ENCODE peak calls at places on chromosomes 3 and 15, in six cellular contexts. H, C, Q, Y, T and G are unnamed samples.

GRCh38 chr3:160707187-160707789 is 30.3 kb downstream of the ARL14 start:
- DNase-seq in H (peak), C (no peak), Q (peak), Y (peak), T (no peak), G (peak)

GRCh38 chr15:39472661-39473657 is 107.9 kb upstream of the THBS1 start:
- DNase-seq in H (peak), C (peak), Q (peak), Y (no peak), T (peak), G (no peak)

GRCh38 chr3:181358555-181358954 is 353.2 kb upstream of the SOX2 start:
- DNase-seq in H (no peak), C (no peak), Q (no peak), Y (no peak), T (no peak), G (no peak)

GRCh38 chr3:194711913-194712312 is 26.2 kb downstream of the FAM43A start:
- DNase-seq in H (peak), C (no peak), Q (peak), Y (no peak), T (peak), G (no peak)

GRCh38 chr3:38157117-38157516 is 8.2 kb upstream of the OXSR1 start:
- DNase-seq in H (no peak), C (no peak), Q (no peak), Y (no peak), T (no peak), G (no peak)

GRCh38 chr15:94083467-94083991 is 147.8 kb upstream of the MCTP2 start:
- DNase-seq in H (peak), C (no peak), Q (no peak), Y (no peak), T (no peak), G (no peak)

GRCh38 chr3:84983490-84983889 is 24.7 kb downstream of the CADM2 start:
- DNase-seq in H (no peak), C (no peak), Q (no peak), Y (no peak), T (no peak), G (no peak)

GRCh38 chr3:72977060-72977459 is 19.6 kb upstream of the PPP4R2 start:
- DNase-seq in H (peak), C (no peak), Q (no peak), Y (no peak), T (no peak), G (peak)

GRCh38 chr15:34793071-34793470 is 2.3 kb downstream of the ACTC1 start:
- DNase-seq in H (no peak), C (no peak), Q (no peak), Y (no peak), T (no peak), G (no peak)

GRCh38 chr15:34793901-34794300 is 1.4 kb downstream of the ACTC1 start:
- DNase-seq in H (no peak), C (no peak), Q (no peak), Y (no peak), T (peak), G (no peak)

GRCh38 chr15:34796847-34797246 is 1.5 kb upstream of the ACTC1 start:
- DNase-seq in H (no peak), C (no peak), Q (no peak), Y (no peak), T (no peak), G (no peak)

GRCh38 chr15:34794590-34795206 is 651 bp downstream of the ACTC1 start:
- DNase-seq in H (no peak), C (no peak), Q (no peak), Y (no peak), T (no peak), G (peak)

GRCh38 chr15:34795267-34796081 is at the start of gene ACTC1:
- DNase-seq in H (peak), C (peak), Q (no peak), Y (no peak), T (peak), G (peak)
- TF ChIP-seq CTCF in H (no peak), C (no peak), Q (no peak), Y (no peak), T (peak), G (no peak)

GRCh38 chr15:90619468-90619867 is 89.7 kb downstream of the CRTC3 start:
- DNase-seq in H (no peak), C (no peak), Q (no peak), Y (no peak), T (no peak), G (no peak)
- TF ChIP-seq CTCF in H (no peak), C (no peak), Q (no peak), Y (no peak), T (no peak), G (no peak)

GRCh38 chr3:29202368-29202767 is 78.5 kb upstream of the RBMS3 start:
- DNase-seq in H (peak), C (no peak), Q (no peak), Y (no peak), T (no peak), G (no peak)
- TF ChIP-seq CTCF in H (no peak), C (no peak), Q (no peak), Y (no peak), T (no peak), G (no peak)

GRCh38 chr3:32733631-32734229 is 48.7 kb downstream of the CNOT10 start:
- DNase-seq in H (peak), C (no peak), Q (peak), Y (no peak), T (no peak), G (peak)
- TF ChIP-seq CTCF in H (peak), C (peak), Q (peak), Y (peak), T (peak), G (peak)

GRCh38 chr15:80991446-80991845 is 1.8 kb upstream of the MESD start:
- DNase-seq in H (peak), C (peak), Q (no peak), Y (peak), T (peak), G (no peak)
- TF ChIP-seq CTCF in H (peak), C (peak), Q (peak), Y (no peak), T (no peak), G (no peak)

DNA sequence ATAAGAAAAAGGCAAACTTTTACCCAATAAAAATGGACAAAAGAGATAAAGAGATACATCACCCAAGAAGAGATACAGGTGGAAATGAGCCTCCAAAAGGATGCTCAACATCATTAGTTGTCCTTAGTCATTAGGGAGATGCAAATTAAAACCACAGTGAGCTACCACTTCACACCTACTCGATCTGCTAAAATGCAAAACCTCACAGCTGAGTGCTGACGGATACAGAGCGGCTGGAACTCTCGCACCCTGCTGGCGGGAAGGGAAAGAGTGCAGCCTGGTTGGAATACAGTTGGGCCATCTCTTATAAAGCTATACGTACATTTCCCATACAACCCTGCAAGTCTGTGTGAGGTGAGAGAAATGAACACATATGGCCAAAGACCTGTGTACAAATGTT is 78.5 kb upstream of the PRR20G start:
- DNase-seq in H (no peak), C (no peak), Q (no peak), Y (no peak), T (no peak), G (no peak)
- TF ChIP-seq CTCF in H (no peak), C (no peak), Q (peak), Y (no peak), T (no peak), G (no peak)

DNA sequence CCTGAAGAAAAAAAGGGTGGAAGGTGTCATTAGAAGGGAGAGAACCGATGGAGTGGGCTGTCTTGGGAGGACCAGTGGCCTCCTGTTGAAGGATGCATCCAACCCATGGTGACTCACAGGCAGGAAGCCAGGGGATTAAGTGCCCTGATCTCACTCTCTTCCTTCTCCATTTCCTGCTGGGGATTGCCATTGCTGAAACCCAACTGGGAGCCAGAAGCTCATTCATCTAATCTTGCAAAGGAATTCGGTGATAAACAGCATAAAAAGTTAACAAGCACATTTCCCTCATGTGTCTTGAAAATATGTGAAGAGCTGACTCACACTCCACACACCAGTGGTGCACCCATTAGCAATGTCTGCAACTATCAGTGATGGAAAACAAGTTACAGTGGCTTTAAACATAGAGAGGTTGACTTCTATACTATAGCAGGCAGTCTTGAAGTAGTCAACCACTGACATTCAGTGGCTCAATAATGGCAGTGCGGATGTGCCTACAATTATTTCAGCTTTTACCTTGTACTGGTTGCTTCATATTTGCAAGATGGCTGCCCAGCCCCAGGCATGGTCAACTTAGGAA is 12.8 kb upstream of the CSRNP1 start:
- DNase-seq in H (peak), C (peak), Q (peak), Y (peak), T (no peak), G (no peak)
- TF ChIP-seq CTCF in H (no peak), C (no peak), Q (peak), Y (no peak), T (no peak), G (no peak)